ENCODE peak calls at places on chromosomes 5 and 9, in five cellular contexts. M is GM23338, P is PC-9, G is MM.1S, S is PC-3. L is an unnamed sample.

GRCh38 chr5:115641948-115642347 is 16.1 kb upstream of the TMED7 start:
- DNase-seq in M (no peak), P (no peak), G (no peak), S (no peak), L (no peak)

GRCh38 chr5:127203818-127204217 is 86.8 kb upstream of the MEGF10 start:
- DNase-seq in M (no peak), P (no peak), G (peak; percentile 39), S (peak; percentile 79), L (no peak)

GRCh38 chr9:131238402-131239021 is 37.8 kb downstream of the FAM78A start:
- DNase-seq in M (no peak), P (no peak), G (peak; percentile 83), S (no peak), L (peak; percentile 45)

GRCh38 chr5:80184235-80185023 is 71.4 kb downstream of the SERINC5 start:
- DNase-seq in M (peak; percentile 92), P (peak; percentile 70), G (no peak), S (peak; percentile 67), L (peak; percentile 56)

GRCh38 chr9:92097997-92098482 is 17.2 kb downstream of the SPTLC1 start:
- DNase-seq in M (peak; percentile 94), P (no peak), G (no peak), S (no peak), L (no peak)

GRCh38 chr9:27671591-27671990 is 98.3 kb upstream of the C9orf72 start:
- DNase-seq in M (no peak), P (no peak), G (no peak), S (no peak), L (no peak)

GRCh38 chr9:7879551-7880245 is 80.1 kb upstream of the DMAC1 start:
- DNase-seq in M (peak; percentile 48), P (no peak), G (no peak), S (no peak), L (peak; percentile 88)

GRCh38 chr5:168920019-168920813 is 341.0 kb upstream of the PANK3 start:
- DNase-seq in M (peak; percentile 29), P (no peak), G (no peak), S (no peak), L (no peak)

GRCh38 chr5:8953016-8953415 is 592.9 kb downstream of the SEMA5A start:
- DNase-seq in M (no peak), P (no peak), G (no peak), S (no peak), L (no peak)

GRCh38 chr5:144028058-144028457 is 142.4 kb downstream of the YIPF5 start:
- DNase-seq in M (no peak), P (no peak), G (no peak), S (no peak), L (no peak)

GRCh38 chr5:133259199-133259997 is 207.6 kb downstream of the HSPA4 start:
- DNase-seq in M (no peak), P (no peak), G (peak; percentile 86), S (no peak), L (no peak)

GRCh38 chr9:74711371-74711770 is 176.3 kb downstream of the TRPM6 start:
- DNase-seq in M (no peak), P (no peak), G (no peak), S (no peak), L (no peak)

GRCh38 chr5:114038756-114039155 is 323.1 kb upstream of the KCNN2 start:
- DNase-seq in M (no peak), P (no peak), G (no peak), S (no peak), L (no peak)

GRCh38 chr5:52922384-52922783 is 66.8 kb upstream of the ITGA2 start:
- DNase-seq in M (peak; percentile 54), P (peak; percentile 83), G (no peak), S (peak; percentile 96), L (peak; percentile 11)

GRCh38 chr5:4862500-4862899 is 277.6 kb upstream of the ADAMTS16 start:
- DNase-seq in M (peak; percentile 69), P (no peak), G (peak; percentile 40), S (peak; percentile 58), L (peak; percentile 64)

GRCh38 chr5:31104775-31105174 is 88.7 kb upstream of the CDH6 start:
- DNase-seq in M (no peak), P (no peak), G (no peak), S (no peak), L (no peak)

GRCh38 chr9:134381671-134382505 is 55.6 kb downstream of the RXRA start:
- DNase-seq in M (no peak), P (no peak), G (no peak), S (no peak), L (no peak)

DNA sequence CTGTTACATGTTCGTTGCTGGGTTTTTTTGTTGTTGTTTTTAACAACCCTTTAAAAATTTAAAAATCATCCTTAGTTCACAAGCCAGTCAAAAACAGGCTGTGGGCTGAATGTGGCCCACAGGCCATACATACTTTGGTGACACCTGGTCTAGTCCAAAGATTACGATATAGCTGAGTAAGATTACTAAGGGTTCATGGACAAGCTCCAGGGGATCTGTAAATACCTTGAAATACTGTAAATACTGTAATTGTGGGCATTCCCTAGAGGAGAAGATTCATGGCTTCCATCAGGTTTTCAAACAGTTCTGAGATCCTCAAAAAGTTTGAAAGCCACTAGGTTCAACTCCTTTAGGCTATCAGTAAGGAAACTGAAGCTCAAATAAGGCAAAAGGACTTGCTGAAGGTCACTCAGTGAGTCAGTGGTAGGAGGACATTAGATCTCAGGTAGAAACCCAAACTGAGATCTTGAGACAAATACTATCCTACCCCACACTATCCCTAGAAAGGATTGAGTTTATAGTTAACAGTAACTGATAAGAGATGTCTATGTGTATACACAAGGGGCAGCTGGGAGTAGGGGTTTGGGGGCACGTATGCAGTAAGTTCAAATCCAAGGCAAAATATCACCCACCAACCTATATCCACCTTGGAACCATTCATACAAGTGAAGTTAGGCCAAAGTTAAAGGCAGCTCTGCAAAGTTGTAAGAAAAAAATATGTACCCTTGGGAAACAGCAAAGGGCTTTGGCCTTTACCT is 17.8 kb downstream of the RAB14 start:
- DNase-seq in M (no peak), P (no peak), G (no peak), S (no peak), L (no peak)
- H3F3A ChIP-seq in M (no peaks in the 10 kb centered on the region), P (peaks cover 4% of the 10 kb centered on the region), G (no peaks in the 10 kb centered on the region), S (no peaks in the 10 kb centered on the region), L (peaks cover 9% of the 10 kb centered on the region)

GRCh38 chr9:37963936-37964739 is 60.2 kb upstream of the SLC25A51 start:
- DNase-seq in M (no peak), P (peak; percentile 60), G (no peak), S (peak; percentile 87), L (no peak)
- TF ChIP-seq CTCF in M (no peak), P (no peak), G (no peak), S (no peak), L (no peak)

GRCh38 chr5:100853582-100853981 is 49.5 kb downstream of the ST8SIA4 start:
- DNase-seq in M (no peak), P (no peak), G (no peak), S (no peak), L (no peak)
- H3F3A ChIP-seq in M (no peaks in the 10 kb centered on the region), P (no peaks in the 10 kb centered on the region), G (peaks cover 32% of the 10 kb centered on the region), S (no peaks in the 10 kb centered on the region), L (no peaks in the 10 kb centered on the region)

GRCh38 chr5:108930107-108930506 is 182.4 kb downstream of the FER start:
- DNase-seq in M (no peak), P (no peak), G (no peak), S (no peak), L (no peak)

GRCh38 chr5:108925073-108925472 is 177.4 kb downstream of the FER start:
- DNase-seq in M (no peak), P (no peak), G (peak; percentile 25), S (no peak), L (no peak)

GRCh38 chr5:108919591-108920326 is 172.1 kb downstream of the FER start:
- DNase-seq in M (no peak), P (no peak), G (peak; percentile 35), S (peak; percentile 54), L (no peak)

DNA sequence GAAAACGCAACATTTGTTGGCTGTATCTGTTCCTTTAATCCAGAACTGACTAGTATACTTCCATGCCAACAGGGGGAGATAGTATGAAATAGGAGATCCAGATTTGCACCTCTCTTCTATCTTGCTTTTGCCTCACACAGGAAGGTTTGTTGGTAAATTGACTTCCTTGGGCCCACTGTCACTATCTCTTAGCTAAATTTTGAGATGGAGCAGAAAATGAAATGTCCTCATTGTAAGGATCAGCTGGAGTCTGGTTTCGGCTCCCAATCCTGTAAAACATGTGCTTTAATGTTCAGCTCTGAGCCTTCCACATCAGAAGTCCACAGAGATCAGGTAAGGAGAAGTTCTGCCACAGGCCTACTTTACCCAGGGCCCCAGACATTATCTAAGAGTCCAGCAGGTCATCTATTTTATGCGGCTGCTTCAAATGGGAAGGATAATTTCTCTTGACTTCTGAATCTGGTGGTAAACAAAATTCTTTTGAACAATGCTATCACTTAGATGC is 176.8 kb downstream of the FER start:
- DNase-seq in M (peak; percentile 53), P (no peak), G (peak; percentile 78), S (peak; percentile 15), L (peak; percentile 3)
- TF ChIP-seq CTCF in M (peak; percentile 59), P (no peak), G (peak; percentile 60), S (peak; percentile 45), L (peak; percentile 33)

DNA sequence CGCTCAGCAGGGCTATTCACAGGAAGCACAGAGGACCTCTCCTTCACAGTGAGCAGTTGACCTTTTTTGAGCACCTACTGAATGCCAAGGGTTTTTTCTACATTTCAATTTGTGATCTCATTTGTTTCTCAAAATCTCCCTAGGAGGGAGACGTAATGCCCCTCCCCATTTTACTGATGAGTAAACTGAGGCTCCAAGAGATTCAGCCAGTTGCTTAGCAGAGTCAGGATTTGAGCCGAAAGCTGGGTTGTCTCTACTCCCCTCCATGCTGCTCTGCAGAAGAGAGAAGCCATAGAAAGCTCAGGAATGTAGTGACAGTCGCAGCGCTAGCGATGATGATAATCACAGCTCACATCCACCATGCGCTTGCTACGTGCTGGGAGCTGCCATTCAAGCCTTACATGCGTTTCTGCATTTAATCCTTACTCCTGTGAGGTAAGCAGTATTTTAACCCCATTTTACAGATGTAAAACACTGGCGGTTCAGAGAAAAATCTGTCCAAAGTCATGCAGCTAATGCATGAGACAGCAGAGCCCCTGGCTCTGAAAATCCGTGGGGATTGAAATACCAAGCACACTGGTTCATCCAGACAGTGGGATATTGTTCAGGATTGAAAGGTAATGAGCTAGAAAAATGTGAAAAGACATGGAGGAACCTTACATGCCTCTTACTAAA is 33.8 kb downstream of the ERGIC1 start:
- DNase-seq in M (no peak), P (no peak), G (no peak), S (no peak), L (no peak)
- H3F3A ChIP-seq in M (peaks cover 11% of the 10 kb centered on the region), P (peaks cover 32% of the 10 kb centered on the region), G (no peaks in the 10 kb centered on the region), S (peaks cover 4% of the 10 kb centered on the region), L (no peaks in the 10 kb centered on the region)

DNA sequence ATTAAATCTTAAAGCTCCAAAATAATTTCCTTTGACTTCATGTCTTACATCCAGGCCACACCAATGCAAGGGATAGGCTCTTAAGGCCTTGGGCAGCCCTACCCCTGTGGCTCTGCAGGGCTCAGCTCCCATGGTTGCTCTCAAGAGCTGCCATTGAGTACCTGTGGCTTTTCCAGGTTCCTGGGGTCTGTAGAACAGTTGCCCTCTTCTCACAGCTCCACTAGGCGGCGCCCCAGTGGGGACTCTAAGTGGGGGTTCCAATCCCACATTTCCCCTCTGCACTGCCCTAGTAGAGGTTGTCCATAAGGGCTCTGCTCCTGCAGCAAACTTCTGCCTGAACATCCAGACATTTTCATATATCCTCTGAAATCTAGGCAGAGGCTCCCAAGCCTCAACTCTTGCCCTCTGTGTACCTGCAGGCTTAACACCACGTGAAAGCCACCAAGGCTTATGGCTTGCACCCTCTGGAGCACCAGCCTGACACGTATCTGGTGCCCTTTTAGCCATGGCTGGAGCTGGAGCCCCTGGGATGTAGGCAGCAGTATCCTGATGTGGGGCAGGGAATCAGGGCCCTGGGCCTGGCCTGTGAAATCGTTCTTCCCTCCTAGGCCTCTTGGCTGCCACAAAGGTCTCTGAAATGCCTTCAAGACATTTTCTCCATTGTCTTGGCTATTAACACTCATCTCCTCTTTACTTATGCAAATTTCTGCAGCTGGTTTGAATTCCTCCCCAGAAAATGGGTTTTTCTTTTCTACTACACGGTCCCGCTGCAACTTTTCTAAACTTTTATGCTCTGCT is 185.1 kb downstream of the SMARCA2 start:
- DNase-seq in M (peak; percentile 77), P (no peak), G (no peak), S (no peak), L (no peak)
- TF ChIP-seq CTCF in M (peak; percentile 43), P (no peak), G (no peak), S (no peak), L (no peak)

L was measured in neural progenitor cell.